ENCODE peak calls at places on chromosomes 6 and 20, in four cellular contexts. H, B, S and E are unnamed samples.

GRCh38 chr20:667351-668034 is 8.1 kb downstream of the SCRT2 start:
- DNase-seq in H (no peak), S (no peak), B (peak), E (no peak)

GRCh38 chr20:12093062-12093796 is 175.5 kb downstream of the BTBD3 start:
- DNase-seq in S (no peak), H (no peak), B (no peak), E (no peak)

GRCh38 chr6:136576821-136577220 is 26.6 kb upstream of the MAP7 start:
- DNase-seq in B (no peak), S (no peak), H (no peak), E (no peak)

GRCh38 chr6:107600936-107601335 is 111.0 kb downstream of the SOBP start:
- DNase-seq in B (peak), S (no peak), H (no peak), E (no peak)

GRCh38 chr20:41308290-41308691 is 9.2 kb downstream of the ZHX3 start:
- DNase-seq in B (peak), H (no peak), S (no peak), E (peak)

GRCh38 chr20:34709044-34709835 is 5.1 kb downstream of the TP53INP2 start:
- DNase-seq in H (peak), B (peak), S (peak), E (peak)

GRCh38 chr6:32945106-32945761 is 4.4 kb upstream of the HLA-DMB start:
- DNase-seq in H (no peak), S (no peak), B (no peak), E (no peak)

GRCh38 chr6:10587694-10588392 is 66.7 kb downstream of the GCNT2 start:
- DNase-seq in B (no peak), S (no peak), H (no peak), E (no peak)

GRCh38 chr20:13243826-13244376 is 22.8 kb downstream of the ISM1 start:
- DNase-seq in S (no peak), H (no peak), B (no peak), E (peak)

GRCh38 chr6:29757701-29758293 is 34.6 kb downstream of the HLA-F start:
- DNase-seq in S (peak), H (no peak), B (no peak), E (no peak)